ENCODE peak calls at places on chromosomes 16 and 17, in ten cellular contexts. One of them, this sample, is unnamed. For H3K36me3, the result is how much of the 10 kb centered on the place peaks cover.

GRCh38 chr17:61065263-61065773 is 334.3 kb upstream of the TBX2 start:
- DNase-seq in Peyer's patch: peak
- DNase-seq in OCI-LY7: no peak
- DNase-seq in naive thymus-derived CD4-positive, alpha-beta T cell: no peak
- DNase-seq in testis: no peak
- DNase-seq in ascending aorta: no peak
- DNase-seq in pancreas: no peak
- DNase-seq in gastrocnemius medialis: no peak
- DNase-seq in prostate gland: no peak
- DNase-seq in lung: no peak
- DNase-seq in this sample: peak

GRCh38 chr16:31008154-31008950 is 2.1 kb downstream of the STX1B start:
- DNase-seq in Peyer's patch: no peak
- DNase-seq in OCI-LY7: no peak
- DNase-seq in naive thymus-derived CD4-positive, alpha-beta T cell: no peak
- DNase-seq in testis: no peak
- DNase-seq in ascending aorta: no peak
- DNase-seq in pancreas: no peak
- DNase-seq in gastrocnemius medialis: no peak
- DNase-seq in prostate gland: no peak
- DNase-seq in lung: no peak
- DNase-seq in this sample: no peak

GRCh38 chr17:14737984-14738651 is 437.2 kb downstream of the HS3ST3B1 start:
- DNase-seq in Peyer's patch: peak
- DNase-seq in OCI-LY7: peak
- DNase-seq in naive thymus-derived CD4-positive, alpha-beta T cell: no peak
- DNase-seq in testis: peak
- DNase-seq in ascending aorta: peak
- DNase-seq in pancreas: peak
- DNase-seq in gastrocnemius medialis: peak
- DNase-seq in prostate gland: peak
- DNase-seq in lung: peak
- DNase-seq in this sample: peak

GRCh38 chr17:4968916-4969550 is 1.4 kb upstream of the SPAG7 start:
- DNase-seq in Peyer's patch: no peak
- DNase-seq in OCI-LY7: no peak
- DNase-seq in naive thymus-derived CD4-positive, alpha-beta T cell: no peak
- DNase-seq in testis: no peak
- DNase-seq in ascending aorta: no peak
- DNase-seq in pancreas: no peak
- DNase-seq in gastrocnemius medialis: no peak
- DNase-seq in prostate gland: no peak
- DNase-seq in lung: no peak
- DNase-seq in this sample: peak

GRCh38 chr17:57604771-57605733 is 140.0 kb downstream of the CCDC182 start:
- DNase-seq in Peyer's patch: peak
- DNase-seq in OCI-LY7: peak
- DNase-seq in naive thymus-derived CD4-positive, alpha-beta T cell: peak
- DNase-seq in testis: peak
- DNase-seq in ascending aorta: no peak
- DNase-seq in pancreas: peak
- DNase-seq in gastrocnemius medialis: peak
- DNase-seq in prostate gland: peak
- DNase-seq in lung: no peak
- DNase-seq in this sample: peak

GRCh38 chr17:46194393-46195216 is 1.4 kb upstream of the KANSL1 start:
- DNase-seq in Peyer's patch: no peak
- DNase-seq in OCI-LY7: peak
- DNase-seq in naive thymus-derived CD4-positive, alpha-beta T cell: peak
- DNase-seq in testis: no peak
- DNase-seq in ascending aorta: no peak
- DNase-seq in pancreas: no peak
- DNase-seq in gastrocnemius medialis: no peak
- DNase-seq in prostate gland: no peak
- DNase-seq in lung: no peak
- DNase-seq in this sample: no peak

GRCh38 chr16:55471448-55472097 is 7.4 kb upstream of the MMP2 start:
- DNase-seq in Peyer's patch: no peak
- DNase-seq in OCI-LY7: no peak
- DNase-seq in naive thymus-derived CD4-positive, alpha-beta T cell: no peak
- DNase-seq in testis: no peak
- DNase-seq in ascending aorta: peak
- DNase-seq in pancreas: no peak
- DNase-seq in gastrocnemius medialis: no peak
- DNase-seq in prostate gland: no peak
- DNase-seq in lung: no peak
- DNase-seq in this sample: peak

GRCh38 chr17:16974569-16975265 is 2.8 kb upstream of the TNFRSF13B start:
- DNase-seq in Peyer's patch: no peak
- DNase-seq in OCI-LY7: no peak
- DNase-seq in naive thymus-derived CD4-positive, alpha-beta T cell: no peak
- DNase-seq in testis: no peak
- DNase-seq in ascending aorta: no peak
- DNase-seq in pancreas: no peak
- DNase-seq in gastrocnemius medialis: no peak
- DNase-seq in prostate gland: no peak
- DNase-seq in lung: no peak
- DNase-seq in this sample: no peak

GRCh38 chr17:7881655-7882054 is 6.9 kb upstream of the CHD3 start:
- DNase-seq in Peyer's patch: peak
- DNase-seq in OCI-LY7: no peak
- DNase-seq in naive thymus-derived CD4-positive, alpha-beta T cell: peak
- DNase-seq in testis: peak
- DNase-seq in ascending aorta: no peak
- DNase-seq in pancreas: no peak
- DNase-seq in gastrocnemius medialis: no peak
- DNase-seq in prostate gland: peak
- DNase-seq in lung: no peak
- DNase-seq in this sample: no peak

GRCh38 chr16:46891910-46892309 is 7.7 kb downstream of the GPT2 start:
- DNase-seq in Peyer's patch: no peak
- DNase-seq in OCI-LY7: no peak
- DNase-seq in naive thymus-derived CD4-positive, alpha-beta T cell: no peak
- DNase-seq in testis: no peak
- DNase-seq in ascending aorta: no peak
- DNase-seq in pancreas: no peak
- DNase-seq in gastrocnemius medialis: no peak
- DNase-seq in prostate gland: no peak
- DNase-seq in lung: no peak
- DNase-seq in this sample: no peak

GRCh38 chr16:46897471-46897870 is 13.3 kb downstream of the GPT2 start:
- DNase-seq in Peyer's patch: no peak
- DNase-seq in OCI-LY7: no peak
- DNase-seq in naive thymus-derived CD4-positive, alpha-beta T cell: no peak
- DNase-seq in testis: no peak
- DNase-seq in ascending aorta: no peak
- DNase-seq in pancreas: no peak
- DNase-seq in gastrocnemius medialis: peak
- DNase-seq in prostate gland: no peak
- DNase-seq in lung: no peak
- DNase-seq in this sample: no peak

GRCh38 chr16:46895399-46896313 is 11.5 kb downstream of the GPT2 start:
- DNase-seq in Peyer's patch: no peak
- DNase-seq in OCI-LY7: no peak
- DNase-seq in naive thymus-derived CD4-positive, alpha-beta T cell: no peak
- DNase-seq in testis: no peak
- DNase-seq in ascending aorta: no peak
- DNase-seq in pancreas: no peak
- DNase-seq in gastrocnemius medialis: no peak
- DNase-seq in prostate gland: no peak
- DNase-seq in lung: no peak
- DNase-seq in this sample: no peak

GRCh38 chr16:46896314-46896968 is 12.3 kb downstream of the GPT2 start:
- DNase-seq in Peyer's patch: no peak
- DNase-seq in OCI-LY7: no peak
- DNase-seq in naive thymus-derived CD4-positive, alpha-beta T cell: no peak
- DNase-seq in testis: peak
- DNase-seq in ascending aorta: no peak
- DNase-seq in pancreas: no peak
- DNase-seq in gastrocnemius medialis: no peak
- DNase-seq in prostate gland: no peak
- DNase-seq in lung: no peak
- DNase-seq in this sample: no peak

DNA sequence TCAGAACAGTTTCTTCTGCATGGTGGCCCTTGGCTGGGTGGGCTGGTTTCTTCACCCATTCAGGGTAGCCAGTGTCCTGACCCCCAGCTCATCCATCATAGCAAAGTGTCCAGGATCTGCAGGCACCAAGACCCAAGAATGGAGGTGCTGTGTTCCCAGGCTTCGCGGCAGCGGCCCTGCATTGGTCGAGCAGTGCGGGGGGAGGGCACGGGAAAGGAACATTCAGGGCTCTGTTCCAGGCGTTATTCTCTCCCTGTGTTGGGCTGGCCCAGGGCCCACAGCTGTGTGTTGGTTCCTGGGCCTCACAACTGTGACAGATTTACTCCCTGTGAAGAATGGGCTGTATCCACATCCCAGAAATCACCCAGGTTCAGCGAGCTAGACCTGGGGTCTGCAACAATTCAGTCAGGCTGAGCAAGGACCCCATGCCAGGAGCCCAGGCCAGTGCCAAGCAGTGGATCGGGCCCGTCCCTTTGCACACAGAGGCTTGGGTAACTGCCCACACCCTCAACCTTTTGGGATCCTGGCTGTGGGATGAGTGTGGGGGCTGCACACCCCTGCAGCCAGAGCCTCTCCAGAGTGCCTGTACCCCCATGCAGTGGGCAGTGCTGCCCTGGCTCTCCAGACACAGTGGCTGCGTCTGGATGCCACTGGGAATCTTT is 10.0 kb downstream of the GPT2 start:
- DNase-seq in Peyer's patch: no peak
- DNase-seq in OCI-LY7: no peak
- DNase-seq in naive thymus-derived CD4-positive, alpha-beta T cell: no peak
- DNase-seq in testis: peak
- DNase-seq in ascending aorta: no peak
- DNase-seq in pancreas: peak
- DNase-seq in gastrocnemius medialis: no peak
- DNase-seq in prostate gland: peak
- DNase-seq in lung: no peak
- DNase-seq in this sample: no peak
- H3K36me3 ChIP-seq in Peyer's patch: under half
- H3K36me3 ChIP-seq in OCI-LY7: under half
- H3K36me3 ChIP-seq in naive thymus-derived CD4-positive, alpha-beta T cell: under half
- H3K36me3 ChIP-seq in testis: under half
- H3K36me3 ChIP-seq in ascending aorta: under half
- H3K36me3 ChIP-seq in pancreas: under half
- H3K36me3 ChIP-seq in gastrocnemius medialis: under half
- H3K36me3 ChIP-seq in prostate gland: under half
- H3K36me3 ChIP-seq in lung: under half
- H3K36me3 ChIP-seq in this sample: under half

GRCh38 chr17:68457539-68458259 is 403 bp upstream of the WIPI1 start:
- DNase-seq in Peyer's patch: peak
- DNase-seq in OCI-LY7: peak
- DNase-seq in naive thymus-derived CD4-positive, alpha-beta T cell: peak
- DNase-seq in testis: peak
- DNase-seq in ascending aorta: peak
- DNase-seq in pancreas: peak
- DNase-seq in gastrocnemius medialis: peak
- DNase-seq in prostate gland: peak
- DNase-seq in lung: peak
- DNase-seq in this sample: peak
- H3K27ac ChIP-seq in Peyer's patch: peak
- H3K27ac ChIP-seq in OCI-LY7: peak
- H3K27ac ChIP-seq in naive thymus-derived CD4-positive, alpha-beta T cell: peak
- H3K27ac ChIP-seq in testis: peak
- H3K27ac ChIP-seq in ascending aorta: peak
- H3K27ac ChIP-seq in pancreas: peak
- H3K27ac ChIP-seq in gastrocnemius medialis: peak
- H3K27ac ChIP-seq in prostate gland: peak
- H3K27ac ChIP-seq in lung: peak
- H3K27ac ChIP-seq in this sample: no peak

DNA sequence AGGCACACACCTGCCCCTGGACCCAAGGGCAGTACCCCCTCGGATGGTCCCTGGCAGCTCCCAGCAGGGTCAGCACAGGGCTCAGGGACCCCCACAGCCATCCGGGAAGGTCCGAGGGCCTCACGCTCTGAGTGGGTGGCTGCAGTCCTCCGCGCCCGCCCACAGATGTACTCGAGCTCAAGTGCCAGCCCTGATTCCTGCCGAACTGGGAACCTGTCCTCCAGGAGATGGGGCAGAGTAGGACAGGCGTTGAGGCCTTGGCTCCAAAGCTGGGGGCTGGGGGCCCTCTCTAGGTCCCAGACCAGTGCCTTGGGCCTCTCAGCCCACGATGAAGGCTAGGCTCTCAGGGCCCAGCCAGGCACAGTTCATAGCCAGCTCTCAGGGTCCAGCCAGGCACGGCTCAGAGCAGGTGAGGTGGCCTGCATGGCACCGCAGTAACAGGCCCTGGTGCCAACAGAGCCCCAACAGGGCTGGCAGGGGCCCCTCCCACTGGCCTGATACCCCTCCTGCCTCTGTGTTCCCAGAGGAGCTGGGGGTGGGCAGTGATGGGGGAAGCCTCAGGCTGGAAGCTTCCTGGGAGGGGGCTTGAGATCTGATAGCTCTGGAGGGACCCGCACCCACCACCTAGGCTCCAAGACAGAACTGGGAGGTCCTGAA is 35.5 kb upstream of the PVALEF start:
- DNase-seq in Peyer's patch: no peak
- DNase-seq in OCI-LY7: no peak
- DNase-seq in naive thymus-derived CD4-positive, alpha-beta T cell: no peak
- DNase-seq in testis: no peak
- DNase-seq in ascending aorta: no peak
- DNase-seq in pancreas: no peak
- DNase-seq in gastrocnemius medialis: no peak
- DNase-seq in prostate gland: no peak
- DNase-seq in lung: no peak
- DNase-seq in this sample: no peak
- H3K4me3 ChIP-seq in Peyer's patch: no peak
- H3K4me3 ChIP-seq in OCI-LY7: no peak
- H3K4me3 ChIP-seq in naive thymus-derived CD4-positive, alpha-beta T cell: no peak
- H3K4me3 ChIP-seq in testis: no peak
- H3K4me3 ChIP-seq in ascending aorta: no peak
- H3K4me3 ChIP-seq in pancreas: no peak
- H3K4me3 ChIP-seq in gastrocnemius medialis: no peak
- H3K4me3 ChIP-seq in prostate gland: no peak
- H3K4me3 ChIP-seq in lung: no peak
- H3K4me3 ChIP-seq in this sample: no peak

DNA sequence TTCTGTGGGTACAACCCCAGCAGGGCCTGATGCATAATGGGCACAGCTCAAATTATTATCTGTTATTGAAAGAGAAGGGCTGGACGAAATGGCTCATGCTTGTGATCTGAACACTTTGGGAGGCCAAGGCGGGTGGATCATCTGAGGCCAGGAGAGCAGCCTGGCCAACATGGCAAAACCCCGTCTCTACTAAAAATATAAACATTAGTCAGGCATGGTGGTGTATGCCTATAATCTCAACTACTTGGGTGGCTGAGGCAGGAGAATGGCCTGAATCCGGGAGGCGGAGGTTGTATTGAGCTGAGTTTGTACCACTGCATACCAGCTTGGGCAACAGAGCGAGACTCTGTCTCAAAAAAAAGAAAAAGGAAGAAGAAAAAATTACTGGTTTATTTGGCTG is 100.7 kb downstream of the ABCC1 start:
- DNase-seq in Peyer's patch: no peak
- DNase-seq in OCI-LY7: no peak
- DNase-seq in naive thymus-derived CD4-positive, alpha-beta T cell: no peak
- DNase-seq in testis: no peak
- DNase-seq in ascending aorta: peak
- DNase-seq in pancreas: no peak
- DNase-seq in gastrocnemius medialis: no peak
- DNase-seq in prostate gland: no peak
- DNase-seq in lung: no peak
- DNase-seq in this sample: peak
- H3K36me3 ChIP-seq in Peyer's patch: under half
- H3K36me3 ChIP-seq in OCI-LY7: half or more
- H3K36me3 ChIP-seq in naive thymus-derived CD4-positive, alpha-beta T cell: half or more
- H3K36me3 ChIP-seq in testis: under half
- H3K36me3 ChIP-seq in ascending aorta: half or more
- H3K36me3 ChIP-seq in pancreas: under half
- H3K36me3 ChIP-seq in gastrocnemius medialis: under half
- H3K36me3 ChIP-seq in prostate gland: under half
- H3K36me3 ChIP-seq in lung: under half
- H3K36me3 ChIP-seq in this sample: half or more

GRCh38 chr16:11955713-11956123 is 9.3 kb upstream of the TNFRSF17 start:
- DNase-seq in Peyer's patch: no peak
- DNase-seq in OCI-LY7: no peak
- DNase-seq in naive thymus-derived CD4-positive, alpha-beta T cell: no peak
- DNase-seq in testis: no peak
- DNase-seq in ascending aorta: no peak
- DNase-seq in pancreas: no peak
- DNase-seq in gastrocnemius medialis: no peak
- DNase-seq in prostate gland: no peak
- DNase-seq in lung: no peak
- DNase-seq in this sample: peak
- H3K27ac ChIP-seq in Peyer's patch: no peak
- H3K27ac ChIP-seq in OCI-LY7: no peak
- H3K27ac ChIP-seq in naive thymus-derived CD4-positive, alpha-beta T cell: no peak
- H3K27ac ChIP-seq in testis: no peak
- H3K27ac ChIP-seq in ascending aorta: no peak
- H3K27ac ChIP-seq in pancreas: no peak
- H3K27ac ChIP-seq in gastrocnemius medialis: no peak
- H3K27ac ChIP-seq in prostate gland: no peak
- H3K27ac ChIP-seq in lung: no peak
- H3K27ac ChIP-seq in this sample: peak